ENCODE peak calls at places on chromosomes 16 and 17, in four cellular contexts. V, E, Y and J are unnamed samples.

GRCh38 chr16:85844786-85845185 is 45.3 kb downstream of the COX4I1 start:
- DNase-seq in V (no peak), E (peak), Y (no peak), J (no peak)

GRCh38 chr17:17711708-17712141 is 30.5 kb downstream of the RAI1 start:
- DNase-seq in V (no peak), E (no peak), Y (peak), J (no peak)

GRCh38 chr17:60577147-60577925 is 22.7 kb upstream of the PPM1D start:
- DNase-seq in V (no peak), E (peak), Y (peak), J (no peak)

GRCh38 chr17:66301864-66302741 is at the start of gene PRKCA:
- DNase-seq in V (peak), E (peak), Y (peak), J (peak)

GRCh38 chr16:11057696-11058345 is 113.5 kb downstream of the CLEC16A start:
- DNase-seq in V (no peak), E (no peak), Y (no peak), J (no peak)

GRCh38 chr17:59494757-59495368 is 70.5 kb upstream of the DHX40 start:
- DNase-seq in V (no peak), E (no peak), Y (no peak), J (no peak)

GRCh38 chr17:28983286-28984240 is 22.3 kb downstream of the SEZ6 start:
- DNase-seq in V (no peak), E (peak), Y (no peak), J (no peak)

GRCh38 chr17:79020631-79021301 is 3.2 kb upstream of the C1QTNF1 start:
- DNase-seq in V (no peak), E (no peak), Y (no peak), J (no peak)

GRCh38 chr17:42154514-42154883 is 290 bp downstream of the RAB5C start:
- DNase-seq in V (no peak), E (no peak), Y (no peak), J (no peak)

GRCh38 chr16:57578521-57579360 is 36.3 kb downstream of the ADGRG5 start:
- DNase-seq in V (no peak), E (no peak), Y (peak), J (no peak)

GRCh38 chr16:83940630-83941378 is 12.2 kb upstream of the OSGIN1 start:
- DNase-seq in V (no peak), E (no peak), Y (peak), J (no peak)

GRCh38 chr17:50109207-50109606 is 14.1 kb downstream of the PDK2 start:
- DNase-seq in V (no peak), E (no peak), Y (no peak), J (no peak)

GRCh38 chr16:74736531-74737157 is 36.0 kb upstream of the MLKL start:
- DNase-seq in V (no peak), E (no peak), Y (no peak), J (no peak)

GRCh38 chr17:76176701-76177574 is 35.9 kb upstream of the FOXJ1 start:
- DNase-seq in V (no peak), E (no peak), Y (peak), J (no peak)

GRCh38 chr17:56754523-56755208 is 79.1 kb downstream of the C17orf67 start:
- DNase-seq in V (no peak), E (peak), Y (no peak), J (no peak)

GRCh38 chr17:17084317-17084835 is 42.1 kb downstream of the MPRIP start:
- DNase-seq in V (no peak), E (no peak), Y (no peak), J (no peak)

GRCh38 chr17:6505425-6506142 is 50.8 kb downstream of the PITPNM3 start:
- DNase-seq in V (no peak), E (peak), Y (peak), J (no peak)

GRCh38 chr16:26569793-26570192 is 496.9 kb upstream of the C16orf82 start:
- DNase-seq in V (peak), E (no peak), Y (peak), J (no peak)

GRCh38 chr16:57732011-57732410 is 3.6 kb upstream of the KATNB1 start:
- DNase-seq in V (no peak), E (peak), Y (no peak), J (no peak)

GRCh38 chr17:79540306-79540705 is 70.5 kb downstream of the RBFOX3 start:
- DNase-seq in V (no peak), E (no peak), Y (no peak), J (no peak)

GRCh38 chr17:68378202-68379149 is 78.8 kb downstream of the WIPI1 start:
- DNase-seq in V (no peak), E (peak), Y (peak), J (no peak)

GRCh38 chr17:18066866-18067265 is 20.9 kb upstream of the DRG2 start:
- DNase-seq in V (no peak), E (peak), Y (no peak), J (no peak)

GRCh38 chr16:24921229-24921628 is 75.5 kb downstream of the SLC5A11 start:
- DNase-seq in V (no peak), E (no peak), Y (no peak), J (no peak)

GRCh38 chr17:7251330-7252175 is at the start of gene CTDNEP1:
- DNase-seq in V (no peak), E (peak), Y (peak), J (peak)

GRCh38 chr17:11598274-11599221 is at the start of gene DNAH9:
- DNase-seq in V (peak), E (no peak), Y (peak), J (peak)

GRCh38 chr16:53756329-53756996 is 52.5 kb downstream of the FTO start:
- DNase-seq in V (peak), E (peak), Y (no peak), J (no peak)

GRCh38 chr16:15049581-15050180 is 6.2 kb downstream of the NTAN1 start:
- DNase-seq in V (no peak), E (no peak), Y (no peak), J (no peak)

GRCh38 chr16:70151391-70151790 is 22.2 kb upstream of the CLEC18C start:
- DNase-seq in V (no peak), E (no peak), Y (no peak), J (no peak)

GRCh38 chr17:41547921-41548843 is 20.1 kb upstream of the KRT19 start:
- DNase-seq in V (no peak), E (peak), Y (no peak), J (no peak)

GRCh38 chr17:35537569-35538209 is at the start of gene SLFN12L:
- DNase-seq in V (no peak), E (no peak), Y (no peak), J (no peak)

GRCh38 chr16:80614908-80615696 is 74.3 kb downstream of the DYNLRB2 start:
- DNase-seq in V (no peak), E (peak), Y (no peak), J (peak)

GRCh38 chr16:57427824-57428223 is 19.4 kb downstream of the CIAPIN1 start:
- DNase-seq in V (no peak), E (peak), Y (no peak), J (no peak)

GRCh38 chr17:68763551-68763950 is 162.4 kb upstream of the FAM20A start:
- DNase-seq in V (no peak), E (peak), Y (no peak), J (no peak)

GRCh38 chr16:77637939-77638338 is 84.4 kb upstream of the NUDT7 start:
- DNase-seq in V (no peak), E (no peak), Y (no peak), J (no peak)

GRCh38 chr17:79220715-79221291 is 146.2 kb downstream of the ENGASE start:
- DNase-seq in V (peak), E (no peak), Y (peak), J (no peak)

GRCh38 chr16:65867276-65867990 is 499.1 kb upstream of the CDH5 start:
- DNase-seq in V (peak), E (no peak), Y (no peak), J (no peak)

GRCh38 chr16:87389245-87389644 is 2.9 kb upstream of the MAP1LC3B start:
- DNase-seq in V (no peak), E (no peak), Y (no peak), J (no peak)

GRCh38 chr16:27267037-27267677 is 1.4 kb downstream of the NSMCE1 start:
- DNase-seq in V (no peak), E (no peak), Y (no peak), J (no peak)

GRCh38 chr17:81239714-81240555 is 817 bp downstream of the NDUFAF8 start:
- DNase-seq in V (no peak), E (peak), Y (no peak), J (no peak)
- H2BK120ac ChIP-seq in V (peak), E (peak), Y (no peak), J (no peak)

DNA sequence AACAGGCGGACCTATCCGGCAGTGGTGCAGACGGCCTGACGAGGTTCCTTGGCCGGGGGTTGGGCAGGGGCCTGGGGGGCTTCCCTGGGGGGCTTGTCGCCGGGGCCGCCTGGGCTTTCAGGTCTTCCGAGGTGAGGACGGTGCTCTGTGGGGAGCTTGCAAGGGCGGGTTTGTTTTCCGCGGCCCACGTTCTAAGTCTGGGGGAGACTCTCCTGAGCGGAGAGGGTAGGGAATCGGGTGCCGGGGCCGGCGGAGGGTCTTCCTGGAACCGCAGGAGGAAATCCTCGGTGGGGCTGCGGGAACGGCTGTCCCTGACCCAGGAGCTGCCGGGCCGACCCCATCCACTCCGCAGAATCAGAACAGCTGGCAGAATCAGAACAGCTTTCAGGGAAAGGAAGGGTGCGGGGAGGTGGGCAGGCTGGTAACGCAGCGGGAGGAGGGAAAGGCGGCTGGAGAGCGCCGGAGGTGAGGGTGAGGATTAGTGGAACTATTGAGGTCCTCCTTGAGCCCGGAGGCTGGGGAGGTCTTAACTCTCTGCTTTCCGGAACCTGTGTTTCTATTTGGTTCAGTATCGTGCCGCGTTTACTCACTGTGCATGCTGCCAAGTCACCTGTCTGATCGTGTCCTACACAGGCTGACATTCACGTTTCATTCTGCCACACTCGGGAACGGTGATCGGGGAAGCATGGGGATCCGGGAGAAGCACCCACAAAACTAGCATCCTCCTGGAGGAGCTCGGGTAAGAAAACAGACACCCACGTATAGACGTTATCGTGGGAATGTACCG is 28.9 kb downstream of the CPSF4L start:
- DNase-seq in V (no peak), E (peak), Y (no peak), J (no peak)
- H2BK120ac ChIP-seq in V (no peak), E (peak), Y (no peak), J (no peak)

DNA sequence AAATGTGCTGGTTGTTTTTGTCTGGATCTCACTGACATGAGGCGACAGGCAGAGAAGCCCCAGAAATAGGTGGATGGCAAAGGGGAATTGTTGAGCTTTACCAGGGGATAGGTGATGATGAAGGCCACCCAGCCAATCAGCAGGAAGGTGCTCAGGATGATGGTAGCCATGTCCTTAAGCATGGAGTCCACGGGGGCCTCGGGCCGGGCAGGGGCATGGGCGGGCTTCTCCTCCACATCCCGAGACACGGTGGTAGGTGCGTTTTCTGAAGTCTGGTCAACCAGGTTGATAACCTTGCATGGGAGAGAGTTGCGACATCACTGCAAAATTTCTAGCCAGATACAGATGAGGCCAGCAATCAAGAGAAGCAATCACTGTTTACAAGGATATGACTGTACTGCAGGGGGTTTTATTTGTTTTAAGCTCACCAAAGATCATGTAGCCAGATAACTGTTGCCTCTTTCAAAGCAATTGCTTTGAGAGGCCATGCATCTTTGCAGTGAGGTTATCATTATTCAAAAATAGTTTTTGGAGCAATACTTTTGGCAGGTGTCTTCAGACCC is 37.3 kb upstream of the ICAM2 start:
- DNase-seq in V (no peak), E (no peak), Y (no peak), J (no peak)
- H2BK120ac ChIP-seq in V (no peak), E (no peak), Y (no peak), J (no peak)

GRCh38 chr17:929547-929946 is 50.0 kb downstream of the NXN start:
- DNase-seq in V (no peak), E (no peak), Y (no peak), J (no peak)
- H2BK120ac ChIP-seq in V (no peak), E (peak), Y (no peak), J (no peak)

DNA sequence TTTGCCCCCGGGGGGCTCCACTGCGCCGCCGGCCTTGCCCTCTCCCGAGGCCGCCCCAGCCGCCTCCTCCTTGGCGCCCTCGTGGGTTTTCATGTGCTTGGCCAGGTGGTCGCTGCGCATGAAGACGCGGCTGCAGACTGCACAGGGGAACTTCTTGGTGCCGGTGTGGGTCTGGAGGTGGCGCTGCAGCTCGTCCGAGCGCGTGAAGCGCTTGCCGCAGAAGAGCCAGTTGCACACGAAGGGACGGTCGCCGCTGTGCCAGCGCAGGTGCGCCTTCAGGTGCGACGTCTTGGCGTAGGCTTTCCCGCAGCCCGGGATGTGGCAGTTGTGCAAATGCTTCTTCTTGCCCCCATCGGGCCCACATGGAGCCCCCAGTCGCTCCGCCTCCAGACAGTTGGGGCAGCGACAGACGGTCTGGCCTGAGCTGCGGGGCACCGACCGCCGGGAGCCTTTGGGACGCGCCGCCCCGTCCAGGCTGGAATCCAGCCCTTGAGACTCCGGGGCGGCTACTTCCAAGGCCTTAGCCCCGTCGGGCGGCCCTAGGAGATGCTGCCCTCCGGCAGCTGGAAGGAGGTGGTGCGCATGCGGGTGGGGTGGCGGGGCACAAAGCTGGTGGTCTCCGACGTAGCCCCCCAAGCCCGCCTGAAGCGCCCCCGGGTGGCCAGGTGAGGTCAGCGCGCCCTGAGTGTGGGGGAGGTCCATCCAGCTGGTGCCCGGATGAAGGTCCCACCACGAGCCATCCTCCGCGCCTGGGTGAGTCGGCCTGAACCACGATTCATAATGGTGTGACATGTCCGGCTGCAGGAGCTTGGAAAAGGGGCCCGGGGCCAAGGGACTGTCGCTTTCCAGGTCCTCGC is 3.4 kb downstream of the SP6 start:
- DNase-seq in V (no peak), E (no peak), Y (peak), J (peak)
- H2BK120ac ChIP-seq in V (no peak), E (no peak), Y (no peak), J (no peak)

GRCh38 chr17:81684442-81684911 is 666 bp downstream of the HGS start:
- DNase-seq in V (no peak), E (peak), Y (no peak), J (no peak)
- H2BK120ac ChIP-seq in V (no peak), E (peak), Y (no peak), J (no peak)

GRCh38 chr16:18800674-18801196 is 614 bp downstream of the ARL6IP1 start:
- DNase-seq in V (peak), E (no peak), Y (no peak), J (no peak)
- H2BK120ac ChIP-seq in V (peak), E (no peak), Y (no peak), J (no peak)

GRCh38 chr16:89490386-89491237 is at the start of gene ANKRD11:
- DNase-seq in V (peak), E (peak), Y (peak), J (peak)
- H2BK120ac ChIP-seq in V (no peak), E (no peak), Y (no peak), J (no peak)

GRCh38 chr16:67767953-67768352 is 38.4 kb downstream of the RANBP10 start:
- DNase-seq in V (no peak), E (peak), Y (no peak), J (no peak)

GRCh38 chr16:67774457-67774853 is 31.9 kb downstream of the RANBP10 start:
- DNase-seq in V (no peak), E (no peak), Y (no peak), J (no peak)

GRCh38 chr16:67773099-67773498 is 33.3 kb downstream of the RANBP10 start:
- DNase-seq in V (no peak), E (no peak), Y (no peak), J (no peak)

GRCh38 chr16:67773569-67774456 is 32.5 kb downstream of the RANBP10 start:
- DNase-seq in V (no peak), E (peak), Y (no peak), J (no peak)

GRCh38 chr16:67770371-67770991 is 35.9 kb downstream of the RANBP10 start:
- DNase-seq in V (no peak), E (peak), Y (no peak), J (no peak)
- H2BK120ac ChIP-seq in V (no peak), E (no peak), Y (no peak), J (no peak)